ENCODE peak calls at places on chromosomes 3 and 15, in eight cellular contexts. H is astrocyte of the spinal cord; B is heart left ventricle; S is mesenchymal stem cell; A is activated T-helper 1 cell treated with anti-CD3 and anti-CD28 coated beads, Interleukin-2, amount 50 U/mL, for 16 hours; Q is HTR-8/SVneo; X is BJ; E is T-helper 9 cell. O is an unnamed sample.

GRCh38 chr15:31556494-31557150 is 230.0 kb downstream of the KLF13 start:
- DNase-seq in H (no peak), B (no peak), S (no peak), A (no peak), Q (no peak), X (no peak), E (no peak), O (no peak)

GRCh38 chr3:122234117-122234516 is 50.6 kb downstream of the CASR start:
- DNase-seq in H (no peak), B (no peak), S (no peak), A (no peak), Q (no peak), X (no peak), E (no peak), O (no peak)

GRCh38 chr15:44668925-44669324 is 5.5 kb upstream of the SPG11 start:
- DNase-seq in H (no peak), B (no peak), S (no peak), A (no peak), Q (no peak), X (no peak), E (no peak), O (no peak)

GRCh38 chr3:10187295-10187876 is 22.7 kb downstream of the IRAK2 start:
- DNase-seq in H (no peak), B (no peak), S (no peak), A (no peak), Q (no peak), X (no peak), E (no peak), O (no peak)

GRCh38 chr15:80991446-80991845 is 1.8 kb upstream of the MESD start:
- DNase-seq in H (no peak), B (no peak), S (peak; percentile 38), A (no peak), Q (no peak), X (no peak), E (no peak), O (no peak)

GRCh38 chr15:67119238-67119846 is 53.9 kb downstream of the SMAD3 start:
- DNase-seq in H (no peak), B (no peak), S (no peak), A (no peak), Q (no peak), X (no peak), E (no peak), O (no peak)

GRCh38 chr3:139561959-139562676 is 22.6 kb upstream of the RBP1 start:
- DNase-seq in H (peak; percentile 54), B (no peak), S (peak; percentile 18), A (no peak), Q (peak; percentile 21), X (no peak), E (no peak), O (no peak)

GRCh38 chr15:85479071-85479647 is 98.8 kb downstream of the AKAP13 start:
- DNase-seq in H (peak; percentile 72), B (no peak), S (peak; percentile 65), A (no peak), Q (peak; percentile 49), X (no peak), E (no peak), O (no peak)

O was measured in effector CD4-positive, alpha-beta T cell.